ENCODE peak calls at places on chromosomes 16 and 17, in nine cellular contexts. D, Y, Q, X, H, I, S, Z and U are unnamed samples.

GRCh38 chr16:69131167-69131748 is 1.1 kb downstream of the CHTF8 start:
- DNase-seq in D (no peak), Y (peak), Q (no peak), X (peak), H (no peak), I (no peak), S (no peak), Z (peak), U (no peak)

GRCh38 chr16:66662445-66663194 is 33.9 kb downstream of the CMTM4 start:
- DNase-seq in D (peak), Y (peak), Q (no peak), X (peak), H (no peak), I (no peak), S (no peak), Z (peak), U (no peak)

GRCh38 chr16:27320261-27321012 is 6.7 kb downstream of the IL4R start:
- DNase-seq in D (no peak), Y (no peak), Q (no peak), X (no peak), H (no peak), I (no peak), S (no peak), Z (no peak), U (no peak)

GRCh38 chr16:13453938-13454553 is 465.9 kb upstream of the ERCC4 start:
- DNase-seq in D (peak), Y (no peak), Q (no peak), X (peak), H (peak), I (no peak), S (no peak), Z (no peak), U (no peak)

GRCh38 chr16:50806099-50807062 is 64.5 kb downstream of the CYLD start:
- DNase-seq in D (peak), Y (peak), Q (peak), X (peak), H (peak), I (peak), S (peak), Z (peak), U (peak)

GRCh38 chr17:51166987-51167931 is 1.0 kb downstream of the NME2 start:
- DNase-seq in D (peak), Y (peak), Q (no peak), X (peak), H (peak), I (peak), S (no peak), Z (peak), U (peak)

GRCh38 chr16:85114909-85115567 is 2.8 kb upstream of the CIBAR2 start:
- DNase-seq in D (peak), Y (peak), Q (no peak), X (peak), H (peak), I (peak), S (peak), Z (peak), U (peak)

GRCh38 chr17:64084086-64084939 is 45.6 kb downstream of the ERN1 start:
- DNase-seq in D (peak), Y (peak), Q (peak), X (no peak), H (peak), I (no peak), S (no peak), Z (peak), U (no peak)

GRCh38 chr17:81998222-81998621 is 20.8 kb downstream of the ASPSCR1 start:
- DNase-seq in D (no peak), Y (no peak), Q (no peak), X (no peak), H (no peak), I (no peak), S (no peak), Z (no peak), U (no peak)

GRCh38 chr17:68248886-68249872 is 1.3 kb downstream of the AMZ2 start:
- DNase-seq in D (no peak), Y (no peak), Q (no peak), X (no peak), H (no peak), I (no peak), S (no peak), Z (no peak), U (no peak)

GRCh38 chr17:72308744-72309395 is 188.1 kb downstream of the SOX9 start:
- DNase-seq in D (no peak), Y (no peak), Q (no peak), X (no peak), H (no peak), I (no peak), S (no peak), Z (peak), U (no peak)

GRCh38 chr16:87096746-87097145 is 220.4 kb downstream of the C16orf95 start:
- DNase-seq in D (no peak), Y (no peak), Q (no peak), X (no peak), H (peak), I (no peak), S (no peak), Z (no peak), U (no peak)

GRCh38 chr17:80096531-80097306 is 4.7 kb upstream of the GAA start:
- DNase-seq in D (no peak), Y (no peak), Q (no peak), X (no peak), H (no peak), I (no peak), S (no peak), Z (no peak), U (no peak)

GRCh38 chr17:34542700-34543336 is 36.6 kb upstream of the TMEM132E start:
- DNase-seq in D (no peak), Y (peak), Q (no peak), X (peak), H (no peak), I (no peak), S (no peak), Z (peak), U (no peak)

GRCh38 chr16:84735846-84736586 is 36.2 kb downstream of the USP10 start:
- DNase-seq in D (no peak), Y (no peak), Q (no peak), X (no peak), H (peak), I (peak), S (no peak), Z (no peak), U (peak)

GRCh38 chr16:82317411-82318168 is 147.6 kb upstream of the MPHOSPH6 start:
- DNase-seq in D (no peak), Y (no peak), Q (peak), X (no peak), H (peak), I (no peak), S (no peak), Z (no peak), U (peak)

GRCh38 chr16:72819345-72819744 is 228.6 kb downstream of the ZFHX3 start:
- DNase-seq in D (no peak), Y (no peak), Q (peak), X (no peak), H (no peak), I (no peak), S (no peak), Z (peak), U (no peak)

GRCh38 chr17:19311421-19312215 is 50.9 kb downstream of the B9D1 start:
- DNase-seq in D (peak), Y (peak), Q (peak), X (no peak), H (no peak), I (no peak), S (no peak), Z (no peak), U (no peak)

GRCh38 chr16:89906141-89907025 is 12.3 kb upstream of the MC1R start:
- DNase-seq in D (no peak), Y (no peak), Q (no peak), X (no peak), H (no peak), I (no peak), S (no peak), Z (no peak), U (no peak)

GRCh38 chr16:78751601-78752000 is 652.1 kb downstream of the WWOX start:
- DNase-seq in D (no peak), Y (no peak), Q (no peak), X (no peak), H (no peak), I (no peak), S (no peak), Z (no peak), U (no peak)

GRCh38 chr16:10172848-10173655 is 9.2 kb downstream of the GRIN2A start:
- DNase-seq in D (no peak), Y (no peak), Q (peak), X (no peak), H (no peak), I (no peak), S (no peak), Z (no peak), U (no peak)

GRCh38 chr16:14125030-14125681 is 54.0 kb downstream of the MRTFB start:
- DNase-seq in D (no peak), Y (no peak), Q (no peak), X (no peak), H (no peak), I (no peak), S (no peak), Z (no peak), U (no peak)

GRCh38 chr16:88822281-88823040 is 10.7 kb upstream of the APRT start:
- DNase-seq in D (no peak), Y (no peak), Q (no peak), X (no peak), H (no peak), I (no peak), S (no peak), Z (no peak), U (no peak)

GRCh38 chr16:88818610-88818874 is 6.8 kb upstream of the APRT start:
- DNase-seq in D (no peak), Y (no peak), Q (no peak), X (no peak), H (no peak), I (no peak), S (no peak), Z (no peak), U (no peak)

GRCh38 chr16:88819126-88819525 is 7.4 kb upstream of the APRT start:
- DNase-seq in D (no peak), Y (no peak), Q (no peak), X (no peak), H (no peak), I (no peak), S (no peak), Z (no peak), U (no peak)

GRCh38 chr16:88820335-88821025 is 8.8 kb upstream of the APRT start:
- DNase-seq in D (no peak), Y (no peak), Q (no peak), X (no peak), H (no peak), I (no peak), S (no peak), Z (no peak), U (no peak)

GRCh38 chr16:88821168-88821850 is 9.6 kb upstream of the APRT start:
- DNase-seq in D (no peak), Y (no peak), Q (no peak), X (no peak), H (no peak), I (no peak), S (no peak), Z (no peak), U (no peak)
- TF ChIP-seq CTCF in D (peak), Y (no peak), Q (no peak), X (no peak), H (no peak), I (no peak), S (no peak), Z (no peak), U (no peak)

DNA sequence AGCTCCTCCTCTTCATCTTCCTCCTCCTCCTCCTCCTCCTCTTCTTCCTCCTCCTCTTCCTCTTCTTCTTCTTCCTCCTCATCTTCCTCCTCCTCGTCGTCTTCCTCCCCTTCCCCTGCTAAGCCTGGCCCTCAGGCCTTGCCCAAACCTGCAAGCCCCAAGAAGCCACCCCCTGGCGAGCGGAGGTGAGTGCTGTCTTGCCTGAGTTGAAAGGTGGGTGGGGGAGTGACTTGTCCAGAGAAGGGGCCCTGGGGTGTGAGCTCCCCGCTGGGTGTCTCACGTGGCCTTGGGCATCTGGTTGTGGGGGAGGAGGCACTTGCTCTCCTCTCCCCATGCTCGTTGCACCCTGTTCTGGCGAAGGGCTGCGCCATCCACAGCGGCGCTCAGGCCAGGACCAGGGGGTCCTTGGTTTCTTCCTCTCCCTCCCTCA is 8.0 kb downstream of the ELOB start:
- DNase-seq in D (no peak), Y (no peak), Q (no peak), X (no peak), H (no peak), I (no peak), S (no peak), Z (no peak), U (no peak)
- H3K27ac ChIP-seq in D (no peak), Y (no peak), Q (no peak), X (peak), H (no peak), I (no peak), S (peak), Z (no peak), U (no peak)

GRCh38 chr16:88383401-88384221 is 852 bp downstream of the ZNF469 start:
- DNase-seq in D (no peak), Y (peak), Q (peak), X (peak), H (peak), I (no peak), S (no peak), Z (peak), U (peak)
- TF ChIP-seq CTCF in D (no peak), Y (no peak), Q (peak), X (peak), H (peak), I (peak), S (peak), Z (peak), U (peak)

GRCh38 chr17:47729486-47729885 is 3.5 kb upstream of the TBX21 start:
- DNase-seq in D (no peak), Y (no peak), Q (no peak), X (no peak), H (no peak), I (no peak), S (no peak), Z (no peak), U (no peak)
- H3K27ac ChIP-seq in D (no peak), Y (no peak), Q (no peak), X (no peak), H (no peak), I (no peak), S (no peak), Z (no peak), U (no peak)

GRCh38 chr16:5605404-5605803 is 507.8 kb upstream of the EEF2KMT start:
- DNase-seq in D (no peak), Y (no peak), Q (no peak), X (no peak), H (no peak), I (no peak), S (no peak), Z (no peak), U (no peak)

GRCh38 chr16:5607169-5607568 is 509.6 kb upstream of the EEF2KMT start:
- DNase-seq in D (no peak), Y (no peak), Q (no peak), X (peak), H (no peak), I (no peak), S (no peak), Z (no peak), U (no peak)

GRCh38 chr16:5603836-5604235 is 506.2 kb upstream of the EEF2KMT start:
- DNase-seq in D (no peak), Y (no peak), Q (no peak), X (no peak), H (no peak), I (no peak), S (no peak), Z (no peak), U (no peak)

GRCh38 chr16:5604770-5605169 is 507.2 kb upstream of the EEF2KMT start:
- DNase-seq in D (peak), Y (no peak), Q (no peak), X (peak), H (no peak), I (no peak), S (no peak), Z (no peak), U (no peak)
- TF ChIP-seq CTCF in D (peak), Y (no peak), Q (no peak), X (no peak), H (no peak), I (no peak), S (no peak), Z (no peak), U (no peak)

GRCh38 chr17:55283256-55283965 is 18.7 kb downstream of the HLF start:
- DNase-seq in D (no peak), Y (no peak), Q (peak), X (no peak), H (no peak), I (no peak), S (no peak), Z (peak), U (no peak)

GRCh38 chr17:55281592-55282378 is 17.0 kb downstream of the HLF start:
- DNase-seq in D (no peak), Y (no peak), Q (no peak), X (no peak), H (no peak), I (no peak), S (no peak), Z (no peak), U (no peak)

GRCh38 chr17:55284001-55284884 is 19.5 kb downstream of the HLF start:
- DNase-seq in D (no peak), Y (no peak), Q (no peak), X (no peak), H (no peak), I (peak), S (no peak), Z (no peak), U (no peak)

GRCh38 chr17:55279788-55280579 is 15.2 kb downstream of the HLF start:
- DNase-seq in D (no peak), Y (no peak), Q (no peak), X (no peak), H (no peak), I (no peak), S (no peak), Z (no peak), U (no peak)

GRCh38 chr17:55282379-55282702 is 17.6 kb downstream of the HLF start:
- DNase-seq in D (no peak), Y (no peak), Q (no peak), X (no peak), H (no peak), I (no peak), S (no peak), Z (no peak), U (no peak)
- H3K27ac ChIP-seq in D (no peak), Y (no peak), Q (no peak), X (no peak), H (no peak), I (peak), S (peak), Z (no peak), U (no peak)

DNA sequence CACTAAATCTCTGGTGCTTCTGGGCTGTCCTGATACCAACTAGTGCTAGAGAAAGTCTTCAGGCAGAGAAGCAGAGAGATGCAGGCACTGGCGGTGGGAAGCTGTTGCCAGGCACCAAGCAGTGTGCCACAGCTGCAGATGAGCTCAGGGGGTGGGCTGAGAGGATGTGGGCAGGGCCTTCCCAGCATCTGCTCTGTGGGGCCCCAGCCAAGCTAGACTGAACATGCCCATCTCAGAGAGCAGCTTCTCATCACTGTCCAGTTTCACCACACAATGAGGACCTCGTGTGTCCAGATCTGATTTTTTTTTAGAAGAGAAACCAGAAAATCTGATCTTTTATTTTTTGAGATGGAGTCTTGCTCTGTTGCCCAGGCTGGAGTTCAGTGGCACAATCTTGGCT is 17.1 kb downstream of the PSKH1 start:
- DNase-seq in D (no peak), Y (no peak), Q (no peak), X (no peak), H (no peak), I (no peak), S (no peak), Z (peak), U (no peak)
- TF ChIP-seq CTCF in D (no peak), Y (no peak), Q (no peak), X (no peak), H (no peak), I (no peak), S (no peak), Z (no peak), U (no peak)

GRCh38 chr17:40343126-40344119 is 21.1 kb downstream of the GJD3 start:
- DNase-seq in D (no peak), Y (no peak), Q (no peak), X (no peak), H (no peak), I (no peak), S (no peak), Z (no peak), U (peak)
- H3K27ac ChIP-seq in D (no peak), Y (peak), Q (peak), X (peak), H (peak), I (peak), S (peak), Z (peak), U (peak)

DNA sequence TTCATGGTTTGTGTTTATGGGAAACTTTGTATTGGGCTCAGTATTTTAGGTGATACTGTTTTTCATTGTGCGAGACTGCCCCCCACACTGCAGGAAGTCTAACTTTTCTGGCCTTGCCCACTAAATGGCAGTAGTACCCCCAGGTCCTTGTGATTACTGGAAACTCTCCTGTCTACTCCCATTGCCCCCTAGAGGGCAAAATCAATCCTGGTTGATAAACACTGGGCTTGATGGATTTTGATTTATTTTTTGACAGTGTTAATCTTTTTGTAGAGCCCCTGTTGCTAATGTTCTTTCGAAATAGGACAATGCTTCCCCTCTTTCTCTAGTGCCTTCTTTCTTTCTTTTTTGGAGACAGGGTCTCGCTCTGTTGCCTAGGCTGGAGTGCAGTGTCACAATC is 15.5 kb downstream of the METTL9 start:
- DNase-seq in D (no peak), Y (no peak), Q (no peak), X (no peak), H (no peak), I (no peak), S (no peak), Z (no peak), U (no peak)
- TF ChIP-seq CTCF in D (no peak), Y (no peak), Q (no peak), X (no peak), H (no peak), I (no peak), S (no peak), Z (no peak), U (peak)

GRCh38 chr17:55063857-55064485 is 95.4 kb downstream of the STXBP4 start:
- DNase-seq in D (no peak), Y (no peak), Q (no peak), X (no peak), H (no peak), I (no peak), S (no peak), Z (no peak), U (no peak)

GRCh38 chr17:55057184-55057583 is 88.6 kb downstream of the STXBP4 start:
- DNase-seq in D (no peak), Y (no peak), Q (no peak), X (no peak), H (no peak), I (no peak), S (no peak), Z (no peak), U (no peak)

GRCh38 chr17:55067697-55068439 is 99.3 kb downstream of the STXBP4 start:
- DNase-seq in D (no peak), Y (no peak), Q (peak), X (no peak), H (no peak), I (no peak), S (no peak), Z (peak), U (no peak)

GRCh38 chr17:55059724-55060123 is 91.2 kb downstream of the STXBP4 start:
- DNase-seq in D (no peak), Y (no peak), Q (no peak), X (no peak), H (no peak), I (no peak), S (no peak), Z (no peak), U (no peak)

DNA sequence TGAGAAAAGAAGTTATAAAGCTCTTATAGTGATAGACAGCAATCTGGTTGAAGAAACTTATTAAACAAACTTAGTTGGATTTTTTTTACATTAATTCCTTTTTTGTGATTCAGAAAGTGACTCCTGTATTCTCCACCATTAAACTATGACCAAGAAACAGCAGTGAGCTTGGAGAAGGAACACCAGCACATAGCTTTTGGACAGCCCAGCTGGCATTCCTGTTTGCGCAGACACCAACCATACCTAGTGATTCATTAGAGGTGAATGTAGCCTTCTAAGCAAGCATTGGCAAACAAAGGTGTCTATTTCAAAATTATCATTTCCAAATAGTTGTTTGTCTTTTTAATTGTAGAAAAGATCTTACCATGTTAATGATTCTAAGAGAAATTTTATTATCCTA is 94.4 kb downstream of the STXBP4 start:
- DNase-seq in D (no peak), Y (no peak), Q (peak), X (no peak), H (no peak), I (no peak), S (no peak), Z (no peak), U (no peak)
- H3K27ac ChIP-seq in D (no peak), Y (no peak), Q (no peak), X (no peak), H (no peak), I (no peak), S (no peak), Z (no peak), U (no peak)